ENCODE peak calls at places on chromosomes 7 and 10, in seven cellular contexts. N is glomerular endothelial cell; S is NCI-H2081; M is cardiac septum; I is effector CD4-positive, alpha-beta T cell; B is CD4-positive, alpha-beta memory T cell; K is GM12878. O is an unnamed sample.

GRCh38 chr7:150405584-150406310 is 26.6 kb downstream of the ZNF775 start:
- DNase-seq in N (no peak), S (peak; percentile 56), M (no peak), I (peak; percentile 45), B (no peak), K (no peak), O (no peak)

GRCh38 chr7:20407585-20408466 is 77.1 kb downstream of the ITGB8 start:
- DNase-seq in N (no peak), S (no peak), M (no peak), I (no peak), B (no peak), K (no peak), O (no peak)

GRCh38 chr10:35716776-35717175 is 74.7 kb upstream of the FZD8 start:
- DNase-seq in N (no peak), S (no peak), M (no peak), I (no peak), B (no peak), K (no peak), O (no peak)

GRCh38 chr10:90286941-90287340 is 570.9 kb downstream of the HTR7 start:
- DNase-seq in N (no peak), S (no peak), M (no peak), I (no peak), B (no peak), K (no peak), O (no peak)

GRCh38 chr7:134999136-134999535 is 12.8 kb downstream of the AGBL3 start:
- DNase-seq in N (no peak), S (no peak), M (no peak), I (no peak), B (no peak), K (no peak), O (no peak)

GRCh38 chr10:29948971-29949370 is 110.4 kb downstream of the JCAD start:
- DNase-seq in N (no peak), S (no peak), M (no peak), I (no peak), B (no peak), K (no peak), O (no peak)

GRCh38 chr10:30199376-30200018 is 140.1 kb upstream of the JCAD start:
- DNase-seq in N (peak; percentile 37), S (no peak), M (no peak), I (no peak), B (no peak), K (no peak), O (no peak)

GRCh38 chr7:129684777-129685176 is 73.3 kb downstream of the NRF1 start:
- DNase-seq in N (no peak), S (peak; percentile 11), M (no peak), I (no peak), B (no peak), K (no peak), O (no peak)

GRCh38 chr7:116783666-116784318 is 78.6 kb upstream of the CAPZA2 start:
- DNase-seq in N (no peak), S (no peak), M (no peak), I (no peak), B (no peak), K (no peak), O (no peak)

GRCh38 chr10:68560916-68561691 is 967 bp downstream of the TET1 start:
- DNase-seq in N (no peak), S (no peak), M (no peak), I (no peak), B (no peak), K (no peak), O (no peak)

GRCh38 chr7:55053651-55054226 is 34.9 kb downstream of the EGFR start:
- DNase-seq in N (no peak), S (no peak), M (no peak), I (no peak), B (no peak), K (no peak), O (no peak)

GRCh38 chr10:128493811-128494210 is 367.6 kb upstream of the MKI67 start:
- DNase-seq in N (no peak), S (no peak), M (no peak), I (no peak), B (no peak), K (no peak), O (no peak)

GRCh38 chr7:156460861-156461632 is 179.5 kb upstream of the RNF32 start:
- DNase-seq in N (no peak), S (no peak), M (peak; percentile 44), I (no peak), B (no peak), K (no peak), O (no peak)

O was measured in NCI-H1694.